ENCODE peak calls at places on chromosomes 1 and 21, in four cellular contexts. T is activated CD8-positive, alpha-beta memory T cell treated with anti-CD3 and anti-CD28 coated beads for 4 hours; K is right lobe of liver; S is effector memory CD8-positive, alpha-beta T cell. P is an unnamed sample.

GRCh38 chr1:200707116-200707515 is 31.6 kb upstream of the CAMSAP2 start:
- DNase-seq in T (no peak), K (no peak), S (no peak), P (no peak)

GRCh38 chr1:105459759-105460158 is 1596.7 kb upstream of the PRMT6 start:
- DNase-seq in T (no peak), K (no peak), S (no peak), P (no peak)

GRCh38 chr1:248905949-248906740 is at the start of gene PGBD2:
- DNase-seq in T (peak; percentile 89), K (peak; percentile 98), S (peak; percentile 96), P (peak; percentile 91)

GRCh38 chr1:182366596-182366995 is 25.0 kb downstream of the GLUL start:
- DNase-seq in T (no peak), K (no peak), S (no peak), P (no peak)

GRCh38 chr1:27638805-27639204 is 3.8 kb upstream of the FGR start:
- DNase-seq in T (no peak), K (no peak), S (no peak), P (no peak)

GRCh38 chr21:46188226-46189212 is 4.3 kb upstream of the SPATC1L start:
- DNase-seq in T (no peak), K (no peak), S (no peak), P (no peak)

GRCh38 chr1:54004481-54005049 is 13.4 kb downstream of the LDLRAD1 start:
- DNase-seq in T (no peak), K (no peak), S (no peak), P (no peak)

GRCh38 chr1:212713465-212714136 is 14.0 kb upstream of the BATF3 start:
- DNase-seq in T (no peak), K (no peak), S (no peak), P (no peak)

GRCh38 chr1:17600313-17600712 is 60.8 kb downstream of the ARHGEF10L start:
- DNase-seq in T (no peak), K (no peak), S (no peak), P (no peak)

GRCh38 chr21:46081022-46081861 is 16.7 kb upstream of the COL6A2 start:
- DNase-seq in T (no peak), K (no peak), S (no peak), P (no peak)

GRCh38 chr1:21903638-21904474 is 33.3 kb downstream of the HSPG2 start:
- DNase-seq in T (no peak), K (no peak), S (no peak), P (no peak)

GRCh38 chr1:38013027-38013588 is 574 bp downstream of the UTP11 start:
- DNase-seq in T (no peak), K (no peak), S (no peak), P (no peak)

GRCh38 chr1:113178522-113178921 is 105.5 kb downstream of the LRIG2 start:
- DNase-seq in T (no peak), K (no peak), S (no peak), P (no peak)

GRCh38 chr1:90045853-90046563 is 51.1 kb downstream of the ZNF326 start:
- DNase-seq in T (no peak), K (no peak), S (no peak), P (no peak)

GRCh38 chr1:17596651-17597509 is 57.4 kb downstream of the ARHGEF10L start:
- DNase-seq in T (no peak), K (no peak), S (no peak), P (no peak)

GRCh38 chr1:201559679-201560162 is 20.8 kb downstream of the NAV1 start:
- DNase-seq in T (peak; percentile 29), K (peak; percentile 84), S (peak; percentile 47), P (peak; percentile 37)

GRCh38 chr1:53084589-53084971 is 22.6 kb downstream of the PODN start:
- DNase-seq in T (no peak), K (no peak), S (peak; percentile 34), P (no peak)

GRCh38 chr1:12019858-12020509 is 686 bp downstream of the MIIP start:
- DNase-seq in T (no peak), K (no peak), S (no peak), P (no peak)

GRCh38 chr21:42545745-42546144 is 32.1 kb downstream of the SLC37A1 start:
- DNase-seq in T (no peak), K (no peak), S (no peak), P (no peak)

GRCh38 chr21:33268736-33269441 is 2.7 kb downstream of the IL10RB start:
- DNase-seq in T (no peak), K (peak; percentile 96), S (no peak), P (no peak)

GRCh38 chr21:45507888-45508508 is 34.2 kb downstream of the SLC19A1 start:
- DNase-seq in T (no peak), K (peak; percentile 37), S (no peak), P (no peak)

GRCh38 chr1:8562881-8563865 is 245.3 kb downstream of the SLC45A1 start:
- DNase-seq in T (no peak), K (no peak), S (no peak), P (no peak)

GRCh38 chr1:51302270-51302669 is 28.1 kb downstream of the TTC39A start:
- DNase-seq in T (no peak), K (no peak), S (no peak), P (no peak)

GRCh38 chr1:165645654-165646366 is 14.8 kb downstream of the MGST3 start:
- DNase-seq in T (peak; percentile 10), K (peak; percentile 67), S (no peak), P (no peak)

GRCh38 chr1:179369751-179370341 is 4.1 kb downstream of the AXDND1 start:
- DNase-seq in T (no peak), K (no peak), S (peak; percentile 42), P (no peak)

GRCh38 chr1:39269791-39270342 is 65.4 kb downstream of the MACF1 start:
- DNase-seq in T (no peak), K (no peak), S (no peak), P (no peak)

GRCh38 chr1:161225178-161225533 is 704 bp upstream of the TOMM40L start:
- DNase-seq in T (no peak), K (no peak), S (no peak), P (no peak)

GRCh38 chr1:215114154-215114933 is 31.8 kb downstream of the KCNK2 start:
- DNase-seq in T (no peak), K (no peak), S (no peak), P (no peak)